ENCODE peak calls at places on chromosomes 2 and 18, in five cellular contexts. G is HEK293T, B is HepG2, F is K562, O is GM12878. Q is an unnamed sample.

GRCh38 chr2:222714361-222715256 is 43.2 kb downstream of the MOGAT1 start:
- DNase-seq in G (no peak), B (peak), F (no peak), O (no peak), Q (no peak)

GRCh38 chr2:237717366-237718276 is 81.0 kb upstream of the RBM44 start:
- DNase-seq in G (no peak), B (no peak), F (no peak), O (no peak), Q (peak)

GRCh38 chr2:237689569-237690131 is 62.3 kb downstream of the LRRFIP1 start:
- DNase-seq in G (no peak), B (no peak), F (no peak), O (no peak), Q (no peak)

GRCh38 chr18:36186461-36187137 is 698 bp upstream of the MOCOS start:
- DNase-seq in G (peak), B (peak), F (peak), O (no peak), Q (peak)

GRCh38 chr2:221166283-221166682 is 405.8 kb downstream of the EPHA4 start:
- DNase-seq in G (no peak), B (no peak), F (no peak), O (no peak), Q (no peak)

GRCh38 chr2:133717497-133717896 is 149.2 kb upstream of the NCKAP5 start:
- DNase-seq in G (no peak), B (no peak), F (no peak), O (no peak), Q (no peak)

GRCh38 chr2:72999729-73000725 is 71.5 kb downstream of the SFXN5 start:
- DNase-seq in G (no peak), B (no peak), F (no peak), O (no peak), Q (no peak)

GRCh38 chr18:58887613-58887963 is 22.9 kb downstream of the ZNF532 start:
- DNase-seq in G (no peak), B (no peak), F (peak), O (peak), Q (no peak)

GRCh38 chr2:60948926-60949579 is 67.7 kb downstream of the REL start:
- DNase-seq in G (no peak), B (no peak), F (no peak), O (no peak), Q (no peak)

GRCh38 chr2:153386481-153386891 is 92.1 kb downstream of the RPRM start:
- DNase-seq in G (no peak), B (no peak), F (no peak), O (no peak), Q (no peak)

GRCh38 chr2:31413876-31414550 is 529 bp downstream of the XDH start:
- DNase-seq in G (no peak), B (no peak), F (no peak), O (no peak), Q (peak)

GRCh38 chr2:59167514-59167913 is 926.4 kb upstream of the FANCL start:
- DNase-seq in G (no peak), B (no peak), F (no peak), O (no peak), Q (no peak)

GRCh38 chr2:56053679-56054078 is 130.1 kb upstream of the EFEMP1 start:
- DNase-seq in G (no peak), B (no peak), F (no peak), O (no peak), Q (no peak)

DNA sequence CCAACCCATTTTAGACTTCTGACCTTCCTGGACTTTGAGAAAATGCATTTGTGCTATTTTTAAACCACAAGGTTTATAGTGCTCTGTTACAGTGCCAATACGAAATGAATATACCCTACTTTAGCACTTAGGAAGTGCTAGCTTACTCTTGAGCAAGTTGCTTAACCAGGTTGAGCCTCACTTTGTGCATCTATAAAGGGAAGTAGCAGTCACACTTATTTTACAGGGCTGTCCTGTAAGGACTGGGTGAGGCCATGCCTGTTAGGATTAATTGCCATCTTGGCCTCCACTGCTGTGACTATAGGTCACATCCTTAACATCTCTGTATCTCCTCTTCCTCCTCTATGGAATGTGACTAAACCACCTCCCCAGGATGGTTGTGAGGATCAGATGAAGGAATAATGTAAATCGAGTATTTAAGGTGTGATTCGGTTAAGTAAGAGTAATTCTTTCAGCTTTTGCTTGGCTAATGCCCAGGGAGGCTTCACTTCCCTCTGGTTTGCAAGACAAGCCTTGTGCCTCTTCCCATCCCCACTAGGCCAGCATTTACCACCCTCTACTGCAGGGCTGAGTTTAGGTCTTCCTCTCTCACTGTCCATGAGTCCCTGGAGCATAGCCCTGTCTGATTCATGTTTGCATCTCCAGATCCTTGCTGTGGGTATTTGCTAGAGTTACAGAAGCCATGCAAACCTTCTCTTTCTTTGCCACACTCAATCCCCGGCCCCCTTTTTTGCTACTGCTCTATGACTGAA is 341.2 kb downstream of the ZNF521 start:
- DNase-seq in G (no peak), B (no peak), F (no peak), O (no peak), Q (no peak)
- TF ChIP-seq FOXM1 in G (no peak), B (no peak), F (no peak), O (no peak), Q (no peak)

GRCh38 chr2:231708050-231708772 is at the start of gene PTMA:
- DNase-seq in G (peak), B (peak), F (peak), O (peak), Q (peak)

GRCh38 chr2:231707625-231708049 is 688 bp upstream of the PTMA start:
- DNase-seq in G (no peak), B (no peak), F (no peak), O (no peak), Q (peak)

GRCh38 chr2:231709636-231709980 is 1.3 kb downstream of the PTMA start:
- DNase-seq in G (no peak), B (no peak), F (peak), O (no peak), Q (no peak)

GRCh38 chr2:231709981-231710750 is 1.8 kb downstream of the PTMA start:
- DNase-seq in G (peak), B (peak), F (peak), O (peak), Q (peak)

GRCh38 chr2:231708773-231709635 is 679 bp downstream of the PTMA start:
- DNase-seq in G (no peak), B (no peak), F (peak), O (no peak), Q (peak)
- TF ChIP-seq FOXM1 in G (no peak), B (no peak), F (no peak), O (no peak), Q (no peak)

DNA sequence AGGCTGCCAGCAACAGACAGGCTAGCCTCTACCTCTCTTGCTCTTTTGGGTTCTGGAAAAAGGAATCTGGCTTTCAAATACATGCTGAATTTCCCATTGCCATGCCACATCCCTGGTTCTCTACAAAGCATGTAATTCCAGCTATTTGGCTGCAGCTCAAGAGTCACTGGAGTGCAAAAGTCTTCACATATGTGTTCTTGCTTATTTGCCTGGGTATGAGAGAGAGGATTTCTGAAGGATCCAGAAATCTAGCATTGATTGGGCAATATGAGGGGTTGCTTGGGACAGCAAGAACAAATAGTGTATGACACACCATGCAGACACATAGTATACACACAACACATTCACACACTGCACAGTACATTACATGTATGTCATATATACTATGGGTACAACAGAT is 30.7 kb upstream of the LGALSL start:
- DNase-seq in G (no peak), B (no peak), F (no peak), O (no peak), Q (no peak)
- TF ChIP-seq FOXM1 in G (no peak), B (no peak), F (no peak), O (no peak), Q (no peak)

GRCh38 chr2:99154643-99155536 is at the start of the genes LIPT1 and TSGA10:
- DNase-seq in G (peak), B (peak), F (peak), O (peak), Q (peak)

GRCh38 chr2:99152181-99152580 is 2.6 kb downstream of the TSGA10 start:
- DNase-seq in G (no peak), B (no peak), F (no peak), O (no peak), Q (no peak)

GRCh38 chr2:99153921-99154604 is 679 bp downstream of the TSGA10 start:
- DNase-seq in G (no peak), B (no peak), F (peak), O (no peak), Q (peak)

DNA sequence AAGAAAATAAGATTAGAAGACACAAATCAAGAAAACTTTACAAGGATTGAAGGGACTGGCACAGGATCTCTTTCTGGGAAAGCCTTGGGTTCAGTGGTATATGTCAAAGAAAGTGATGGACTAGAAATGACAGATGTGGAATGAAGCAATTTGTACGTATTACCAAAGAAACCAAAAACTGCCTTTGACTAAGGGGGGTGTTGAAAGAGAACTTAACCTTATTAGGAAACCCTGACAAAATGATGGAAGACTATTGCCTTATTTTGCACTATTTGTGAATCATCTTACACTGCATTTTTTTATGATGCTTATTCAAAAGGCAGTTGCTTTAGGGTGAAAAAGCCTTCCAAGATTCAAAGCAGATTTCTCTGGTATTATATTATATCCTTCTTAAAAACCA is 4.1 kb downstream of the TSGA10 start:
- DNase-seq in G (no peak), B (no peak), F (no peak), O (no peak), Q (no peak)
- TF ChIP-seq FOXM1 in G (no peak), B (no peak), F (no peak), O (no peak), Q (no peak)

GRCh38 chr18:69885381-69885780 is 62.3 kb downstream of the CD226 start:
- DNase-seq in G (no peak), B (no peak), F (no peak), O (no peak), Q (no peak)

GRCh38 chr18:69885841-69886531 is 61.7 kb downstream of the CD226 start:
- DNase-seq in G (no peak), B (peak), F (no peak), O (peak), Q (no peak)

GRCh38 chr18:69883781-69884180 is 63.9 kb downstream of the CD226 start:
- DNase-seq in G (no peak), B (no peak), F (no peak), O (no peak), Q (no peak)

GRCh38 chr18:69890558-69890957 is 57.1 kb downstream of the CD226 start:
- DNase-seq in G (no peak), B (no peak), F (no peak), O (no peak), Q (no peak)

DNA sequence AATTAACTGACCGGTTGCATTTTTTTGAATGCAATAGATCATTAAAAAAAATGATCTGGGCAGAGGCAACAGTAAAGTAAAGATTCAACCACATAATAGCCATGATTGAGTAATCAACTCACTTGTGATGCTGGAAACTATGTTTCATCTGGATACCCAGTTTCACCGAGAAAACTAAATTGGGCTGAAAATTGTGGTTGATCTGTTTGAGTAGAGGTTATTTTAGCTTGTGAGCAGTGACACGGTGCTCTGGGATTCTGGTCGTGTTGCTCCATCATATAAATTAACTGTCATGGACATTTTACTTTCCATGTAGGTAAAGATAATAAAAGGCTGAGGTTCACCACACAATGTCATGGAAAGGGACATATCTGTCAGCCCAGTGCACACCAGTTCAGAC is 58.7 kb downstream of the CD226 start:
- DNase-seq in G (no peak), B (no peak), F (no peak), O (no peak), Q (no peak)
- TF ChIP-seq FOXM1 in G (no peak), B (no peak), F (no peak), O (no peak), Q (no peak)

DNA sequence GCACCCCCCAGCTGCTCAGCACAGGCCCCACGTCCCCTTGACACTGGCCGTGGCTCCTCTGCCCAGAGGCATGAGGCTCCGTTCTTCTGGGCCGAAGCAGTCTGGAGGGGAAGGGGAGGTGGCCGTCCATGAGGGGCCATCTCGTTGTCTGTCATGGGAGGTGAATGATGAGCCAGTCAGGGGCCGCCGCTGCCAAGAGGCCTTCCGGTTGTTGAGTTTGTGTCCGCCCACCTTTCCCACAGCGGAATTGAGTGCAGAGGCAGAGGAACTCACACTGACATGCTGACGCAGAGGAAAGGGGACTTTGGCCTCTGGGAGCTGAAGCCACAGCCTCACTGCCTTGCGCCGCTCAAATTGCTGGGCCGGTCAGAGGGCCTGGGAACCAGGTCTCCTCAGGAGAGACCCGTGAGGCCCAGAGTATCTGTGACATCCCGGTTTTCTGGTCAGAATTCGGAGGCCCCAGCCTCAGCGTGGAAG is 268.4 kb downstream of the ATAD2B start:
- DNase-seq in G (no peak), B (peak), F (no peak), O (no peak), Q (no peak)
- TF ChIP-seq FOXM1 in G (no peak), B (no peak), F (no peak), O (no peak), Q (no peak)

GRCh38 chr2:166338831-166339339 is 36.9 kb downstream of the SCN9A start:
- DNase-seq in G (no peak), B (no peak), F (no peak), O (no peak), Q (no peak)

GRCh38 chr2:166343467-166343866 is 32.3 kb downstream of the SCN9A start:
- DNase-seq in G (no peak), B (no peak), F (no peak), O (no peak), Q (no peak)

GRCh38 chr2:166344286-166345113 is 31.2 kb downstream of the SCN9A start:
- DNase-seq in G (no peak), B (peak), F (no peak), O (no peak), Q (peak)
- TF ChIP-seq FOXM1 in G (no peak), B (no peak), F (no peak), O (no peak), Q (no peak)

Q was measured in SK-N-SH.